ENCODE peak calls at places on chromosomes 6 and 20, in eight cellular contexts. K, R, V, J, Z, N, W and H are unnamed samples.

GRCh38 chr6:112835078-112835477 is 487.9 kb downstream of the RFPL4B start:
- DNase-seq in W (no peak), Z (no peak), K (no peak), N (no peak), J (no peak), R (no peak), V (no peak), H (no peak)

GRCh38 chr20:10609726-10610125 is 64.1 kb downstream of the JAG1 start:
- DNase-seq in V (no peak), W (no peak), N (no peak), Z (no peak), R (no peak), K (no peak), J (no peak), H (no peak)

GRCh38 chr6:113936093-113936934 is 34.6 kb downstream of the HDAC2 start:
- DNase-seq in W (peak; percentile 42), K (no peak), V (no peak), N (peak; percentile 17), R (peak; percentile 32), Z (no peak), J (peak; percentile 31), H (no peak)

GRCh38 chr6:43766426-43766825 is 3.6 kb upstream of the VEGFA start:
- DNase-seq in R (no peak), V (no peak), Z (no peak), J (no peak), N (no peak), W (no peak), K (no peak), H (no peak)

GRCh38 chr20:54293526-54293925 is 85.6 kb downstream of the PFDN4 start:
- DNase-seq in W (no peak), J (no peak), N (peak; percentile 53), K (no peak), R (peak; percentile 27), V (no peak), Z (no peak), H (no peak)

GRCh38 chr6:3825331-3825831 is 23.8 kb upstream of the FAM50B start:
- DNase-seq in Z (peak; percentile 90), N (no peak), W (peak; percentile 62), K (no peak), J (no peak), R (peak; percentile 49), V (no peak), H (peak; percentile 84)

GRCh38 chr6:48080227-48081009 is 30.6 kb downstream of the PTCHD4 start:
- DNase-seq in K (no peak), N (peak; percentile 6), Z (no peak), R (no peak), W (no peak), J (no peak), V (no peak), H (no peak)

GRCh38 chr6:37134622-37135191 is 35.2 kb upstream of the PIM1 start:
- DNase-seq in J (peak; percentile 95), V (no peak), W (peak; percentile 26), N (no peak), K (no peak), Z (peak; percentile 84), R (no peak), H (no peak)

GRCh38 chr6:88220493-88220892 is 54.3 kb upstream of the CNR1 start:
- DNase-seq in V (no peak), N (no peak), Z (no peak), R (no peak), W (peak; percentile 58), J (peak; percentile 18), K (no peak), H (no peak)

GRCh38 chr6:21003780-21004541 is 469.7 kb downstream of the CDKAL1 start:
- DNase-seq in K (no peak), N (peak; percentile 84), V (no peak), R (no peak), W (no peak), Z (no peak), J (peak; percentile 36), H (no peak)

GRCh38 chr6:152356659-152357058 is 280.5 kb downstream of the SYNE1 start:
- DNase-seq in J (peak; percentile 58), K (no peak), V (no peak), Z (no peak), R (no peak), W (peak; percentile 51), N (peak; percentile 4), H (no peak)

GRCh38 chr20:47411161-47411560 is 54.7 kb upstream of the ZMYND8 start:
- DNase-seq in Z (no peak), K (no peak), R (peak; percentile 27), N (no peak), J (no peak), W (no peak), V (no peak), H (no peak)

GRCh38 chr6:52820198-52820597 is 16.6 kb upstream of the GSTA1 start:
- DNase-seq in J (no peak), N (no peak), Z (no peak), V (no peak), W (no peak), K (no peak), R (no peak), H (no peak)

GRCh38 chr6:10954590-10955010 is 67.7 kb downstream of the SYCP2L start:
- DNase-seq in V (no peak), J (peak; percentile 57), W (peak; percentile 81), N (peak; percentile 23), K (peak; percentile 29), R (peak; percentile 73), Z (peak; percentile 87), H (peak; percentile 87)

GRCh38 chr20:46350201-46350985 is 42.1 kb upstream of the CDH22 start:
- DNase-seq in W (peak; percentile 36), V (no peak), K (no peak), N (no peak), J (no peak), Z (no peak), R (no peak), H (peak; percentile 55)

GRCh38 chr6:68169922-68170321 is 465.2 kb upstream of the ADGRB3 start:
- DNase-seq in K (no peak), W (no peak), N (no peak), R (no peak), J (no peak), Z (no peak), V (no peak), H (no peak)

GRCh38 chr6:89084542-89084941 is 4.0 kb downstream of the PNRC1 start:
- DNase-seq in V (no peak), N (no peak), R (no peak), J (no peak), W (no peak), Z (no peak), K (no peak), H (no peak)

GRCh38 chr6:84709121-84709520 is 55.3 kb downstream of the TBX18 start:
- DNase-seq in R (no peak), Z (no peak), W (no peak), K (no peak), N (no peak), J (no peak), V (no peak), H (no peak)

GRCh38 chr6:14001329-14002012 is 76.7 kb downstream of the RNF182 start:
- DNase-seq in K (no peak), W (no peak), J (peak; percentile 86), Z (no peak), R (no peak), V (no peak), N (no peak), H (no peak)

GRCh38 chr6:37679539-37680476 is 17.9 kb downstream of the MDGA1 start:
- DNase-seq in K (no peak), Z (no peak), J (no peak), W (peak; percentile 65), V (no peak), N (peak; percentile 18), R (no peak), H (no peak)

GRCh38 chr6:121879149-121879548 is 443.7 kb downstream of the GJA1 start:
- DNase-seq in W (no peak), Z (no peak), V (no peak), R (no peak), K (no peak), J (no peak), N (no peak), H (no peak)

GRCh38 chr6:121759370-121759769 is 323.9 kb downstream of the GJA1 start:
- DNase-seq in W (no peak), K (no peak), V (no peak), Z (no peak), J (no peak), N (no peak), R (no peak), H (no peak)

GRCh38 chr6:158722176-158722729 is 72.4 kb downstream of the SYTL3 start:
- DNase-seq in Z (no peak), W (no peak), K (no peak), N (no peak), V (no peak), J (no peak), R (no peak), H (no peak)

GRCh38 chr20:6956574-6956973 is 189.1 kb downstream of the BMP2 start:
- DNase-seq in V (no peak), W (no peak), K (no peak), Z (no peak), R (no peak), N (no peak), J (peak; percentile 49), H (no peak)

GRCh38 chr6:6654599-6655575 is 66.4 kb downstream of the LY86 start:
- DNase-seq in V (no peak), W (no peak), J (no peak), K (no peak), N (no peak), R (peak; percentile 82), Z (no peak), H (no peak)

GRCh38 chr20:35773154-35773751 is 1.4 kb downstream of the PHF20 start:
- DNase-seq in Z (no peak), J (no peak), K (no peak), N (no peak), R (peak; percentile 29), V (no peak), W (no peak), H (no peak)

GRCh38 chr6:142297996-142298753 is 3.6 kb upstream of the ADGRG6 start:
- DNase-seq in Z (no peak), W (no peak), J (no peak), R (no peak), K (no peak), V (no peak), N (no peak), H (no peak)

GRCh38 chr20:38604873-38605303 is 3.3 kb downstream of the ARHGAP40 start:
- DNase-seq in Z (no peak), V (no peak), N (no peak), R (no peak), K (no peak), W (peak; percentile 35), J (peak; percentile 99), H (no peak)

GRCh38 chr6:107641500-107641931 is 151.6 kb downstream of the SOBP start:
- DNase-seq in N (peak; percentile 38), Z (no peak), J (no peak), R (peak; percentile 69), K (no peak), W (peak; percentile 23), V (peak; percentile 24), H (peak; percentile 78)

GRCh38 chr6:39452306-39452705 is 129.8 kb upstream of the KCNK16 start:
- DNase-seq in R (no peak), V (no peak), J (peak; percentile 77), N (no peak), K (no peak), W (no peak), Z (no peak), H (no peak)

GRCh38 chr6:115133790-115134189 is 791.0 kb upstream of the HS3ST5 start:
- DNase-seq in Z (no peak), K (no peak), J (no peak), V (no peak), N (no peak), W (no peak), R (no peak), H (no peak)

GRCh38 chr20:20003088-20003954 is 13.8 kb upstream of the NAA20 start:
- DNase-seq in N (no peak), K (no peak), V (no peak), W (no peak), J (no peak), R (peak; percentile 69), Z (no peak), H (no peak)

GRCh38 chr6:143536866-143537691 is 25.6 kb upstream of the FUCA2 start:
- DNase-seq in N (peak; percentile 38), Z (peak; percentile 87), R (peak; percentile 47), K (peak; percentile 47), J (peak; percentile 44), V (no peak), W (peak; percentile 71), H (peak; percentile 84)

GRCh38 chr20:45408646-45409213 is 641 bp downstream of the DBNDD2 start:
- DNase-seq in W (no peak), K (no peak), J (no peak), N (no peak), R (peak; percentile 16), V (no peak), Z (no peak), H (no peak)